ENCODE peak calls at places on chromosomes 6 and 20, in nine cellular contexts. T is right lobe of liver, R is right cardiac atrium, I is iPS DF 6.9, M is MM.1S, Y is mammary epithelial cell, A is dorsolateral prefrontal cortex, U is HCT116, B is SK-N-SH. H is an unnamed sample.

GRCh38 chr6:158697798-158698197 is 47.9 kb downstream of the SYTL3 start:
- DNase-seq in U (peak), A (no peak), R (no peak), I (no peak), T (no peak), B (no peak), M (no peak), Y (no peak), H (no peak)

GRCh38 chr20:6130045-6130444 is 7.2 kb upstream of the FERMT1 start:
- DNase-seq in R (no peak), I (no peak), B (no peak), T (no peak), U (no peak), Y (no peak), M (no peak), A (no peak), H (no peak)

GRCh38 chr6:10412165-10412947 is 2.5 kb downstream of the TFAP2A start:
- DNase-seq in T (peak), Y (peak), R (no peak), I (no peak), A (no peak), B (peak), M (peak), U (no peak), H (no peak)

GRCh38 chr6:133184798-133185380 is 56.3 kb upstream of the EYA4 start:
- DNase-seq in R (no peak), Y (no peak), U (no peak), M (peak), I (no peak), A (no peak), B (no peak), T (no peak), H (no peak)

GRCh38 chr6:73817238-73817637 is 121.2 kb downstream of the CD109 start:
- DNase-seq in M (peak), Y (no peak), B (no peak), I (no peak), R (no peak), T (no peak), A (no peak), U (no peak), H (no peak)

GRCh38 chr20:59403261-59403961 is 103.0 kb downstream of the EDN3 start:
- DNase-seq in M (peak), Y (no peak), U (no peak), I (peak), B (peak), T (peak), A (peak), R (peak), H (no peak)

GRCh38 chr6:19356692-19357091 is 480.5 kb upstream of the ID4 start:
- DNase-seq in U (no peak), A (no peak), B (no peak), I (no peak), R (no peak), M (no peak), T (no peak), Y (peak), H (no peak)

GRCh38 chr6:78995946-78996345 is 82.1 kb downstream of the PHIP start:
- DNase-seq in Y (peak), M (no peak), U (no peak), R (no peak), I (no peak), B (no peak), A (no peak), T (no peak), H (no peak)

GRCh38 chr20:15564981-15565380 is 1008.3 kb downstream of the KIF16B start:
- DNase-seq in U (no peak), I (no peak), M (no peak), T (no peak), R (no peak), B (no peak), A (no peak), Y (no peak), H (no peak)

GRCh38 chr20:58568441-58568931 is 53.3 kb upstream of the APCDD1L start:
- DNase-seq in T (no peak), U (no peak), A (no peak), Y (no peak), M (no peak), I (no peak), R (no peak), B (no peak), H (no peak)

GRCh38 chr20:3805594-3806264 is 9.6 kb downstream of the CDC25B start:
- DNase-seq in I (no peak), R (peak), Y (peak), B (no peak), A (no peak), T (no peak), U (no peak), M (no peak), H (no peak)

GRCh38 chr20:3804781-3805180 is 8.7 kb downstream of the CDC25B start:
- DNase-seq in B (no peak), A (no peak), U (no peak), T (no peak), R (no peak), M (no peak), I (no peak), Y (no peak), H (no peak)

GRCh38 chr20:3808544-3808943 is 11.8 kb upstream of the AP5S1 start:
- DNase-seq in R (no peak), A (no peak), B (no peak), Y (no peak), I (no peak), U (no peak), T (no peak), M (no peak), H (no peak)

GRCh38 chr20:3811421-3812258 is 8.7 kb upstream of the AP5S1 start:
- DNase-seq in Y (peak), T (peak), B (peak), I (no peak), R (peak), U (peak), A (peak), M (no peak), H (peak)

GRCh38 chr20:3808141-3808479 is 12.0 kb downstream of the CDC25B start:
- DNase-seq in U (peak), I (no peak), B (no peak), A (peak), T (peak), Y (peak), M (no peak), R (peak), H (no peak)
- H3K27ac ChIP-seq in U (peak), I (no peak), B (peak), A (peak), T (peak), Y (peak), M (no peak), R (peak), H (peak)

GRCh38 chr20:23048283-23049200 is 930 bp downstream of the THBD start:
- DNase-seq in M (no peak), T (peak), Y (peak), B (no peak), I (no peak), U (no peak), R (peak), A (no peak), H (no peak)

GRCh38 chr20:23050847-23051627 is 1.6 kb upstream of the THBD start:
- DNase-seq in Y (peak), R (peak), U (peak), B (no peak), A (no peak), M (no peak), I (peak), T (peak), H (peak)

GRCh38 chr20:23049933-23050838 is 714 bp upstream of the THBD start:
- DNase-seq in M (no peak), B (no peak), A (no peak), T (peak), I (no peak), R (peak), U (no peak), Y (peak), H (no peak)

GRCh38 chr20:23047738-23048214 is 1.7 kb downstream of the THBD start:
- DNase-seq in U (no peak), R (peak), M (no peak), I (no peak), Y (no peak), A (no peak), T (peak), B (no peak), H (no peak)

GRCh38 chr20:23049201-23049932 is at the start of gene THBD:
- DNase-seq in M (no peak), Y (peak), T (peak), I (no peak), A (no peak), U (no peak), R (peak), B (no peak), H (no peak)
- H3K27ac ChIP-seq in M (no peak), Y (peak), T (peak), I (no peak), A (peak), U (no peak), R (peak), B (no peak), H (peak)

GRCh38 chr20:36465109-36466080 is 75.9 kb upstream of the MYL9 start:
- DNase-seq in I (no peak), U (peak), M (peak), R (peak), Y (peak), B (no peak), T (no peak), A (no peak), H (peak)
- H3K27ac ChIP-seq in I (no peak), U (peak), M (no peak), R (peak), Y (peak), B (peak), T (peak), A (peak), H (peak)

DNA sequence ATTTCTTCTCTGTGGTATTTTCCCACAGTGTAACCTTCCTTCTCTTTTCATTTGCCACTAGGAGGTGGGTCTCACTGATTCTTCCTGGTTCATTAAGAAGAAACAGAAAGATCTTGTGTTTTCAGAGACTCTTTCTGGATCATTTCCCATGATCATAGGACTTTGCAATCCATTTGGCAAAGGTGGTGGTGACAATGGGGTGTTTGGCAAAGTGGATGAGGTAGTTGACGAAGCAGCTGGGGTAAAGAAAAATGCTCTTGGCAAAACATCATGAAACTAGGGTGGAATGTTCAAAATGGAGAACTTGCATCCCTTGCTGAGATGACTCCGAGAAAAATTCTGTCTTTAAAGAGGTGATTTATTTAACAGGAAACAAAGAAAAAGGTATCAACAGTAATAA is 50.6 kb downstream of the TRAF3IP2 start:
- DNase-seq in Y (no peak), U (no peak), A (no peak), M (no peak), T (no peak), B (no peak), I (no peak), R (peak), H (no peak)
- H3K27ac ChIP-seq in Y (no peak), U (no peak), A (no peak), M (no peak), T (no peak), B (peak), I (no peak), R (no peak), H (peak)

DNA sequence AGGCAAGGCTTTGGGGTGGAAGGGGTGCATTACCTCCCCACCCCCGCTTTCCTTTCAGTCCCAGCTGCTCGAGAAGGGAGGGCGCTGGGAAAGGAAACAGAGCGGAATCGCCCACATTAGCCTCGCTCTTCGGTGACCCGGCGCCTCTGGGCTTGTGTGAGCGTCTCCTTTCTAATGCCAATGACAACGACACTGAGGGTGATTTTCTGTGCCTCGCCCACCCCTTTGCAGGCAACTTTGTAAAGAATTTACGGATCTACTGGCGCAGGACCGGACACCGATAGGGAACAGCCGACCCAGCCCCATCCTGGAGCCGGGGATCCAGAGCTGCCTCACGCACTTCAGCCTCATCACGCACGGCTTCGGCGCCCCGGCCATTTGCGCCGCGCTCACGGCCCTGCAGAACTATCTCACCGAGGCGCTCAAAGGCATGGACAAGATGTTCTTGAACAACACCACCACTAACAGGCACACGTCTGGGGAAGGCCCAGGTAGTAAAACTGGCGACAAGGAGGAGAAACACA is 24.3 kb downstream of the TFAP2B start:
- DNase-seq in A (no peak), M (no peak), Y (no peak), T (no peak), U (no peak), B (no peak), I (no peak), R (no peak), H (no peak)
- H3K27ac ChIP-seq in A (no peak), M (no peak), Y (no peak), T (no peak), U (no peak), B (no peak), I (no peak), R (no peak), H (no peak)

H was measured in epithelial cell of prostate.